ENCODE peak calls at places on chromosomes 2 and 18, in four cellular contexts. One of them, this sample, is unnamed.

GRCh38 chr2:63525905-63526304 is 62.4 kb downstream of the WDPCP start:
- DNase-seq in HL-60: no peak
- DNase-seq in K562: no peak
- DNase-seq in GM12878: no peak
- DNase-seq in this sample: no peak

GRCh38 chr2:39523308-39524044 is 86.4 kb upstream of the MAP4K3 start:
- DNase-seq in GM12878: no peak
- DNase-seq in HL-60: no peak
- DNase-seq in K562: no peak
- DNase-seq in this sample: no peak

GRCh38 chr2:95334916-95335641 is 37.9 kb downstream of the KCNIP3 start:
- DNase-seq in K562: no peak
- DNase-seq in HL-60: no peak
- DNase-seq in GM12878: no peak
- DNase-seq in this sample: no peak

GRCh38 chr2:223589901-223590300 is 12.3 kb downstream of the SCG2 start:
- DNase-seq in K562: no peak
- DNase-seq in GM12878: no peak
- DNase-seq in HL-60: peak
- DNase-seq in this sample: no peak

GRCh38 chr2:96374211-96374951 is 38.8 kb downstream of the NCAPH start:
- DNase-seq in GM12878: no peak
- DNase-seq in HL-60: no peak
- DNase-seq in K562: no peak
- DNase-seq in this sample: no peak

GRCh38 chr2:233940376-233941276 is 23.5 kb downstream of the TRPM8 start:
- DNase-seq in HL-60: no peak
- DNase-seq in GM12878: no peak
- DNase-seq in K562: no peak
- DNase-seq in this sample: no peak

GRCh38 chr2:70923378-70924015 is 12.2 kb upstream of the ATP6V1B1 start:
- DNase-seq in K562: no peak
- DNase-seq in HL-60: no peak
- DNase-seq in GM12878: no peak
- DNase-seq in this sample: no peak

GRCh38 chr2:107525420-107525819 is 301.3 kb upstream of the RGPD4 start:
- DNase-seq in K562: no peak
- DNase-seq in HL-60: no peak
- DNase-seq in GM12878: no peak
- DNase-seq in this sample: no peak

GRCh38 chr18:24118750-24119577 is 19.9 kb upstream of the CABYR start:
- DNase-seq in HL-60: peak
- DNase-seq in K562: peak
- DNase-seq in GM12878: peak
- DNase-seq in this sample: no peak

GRCh38 chr2:239464166-239465016 is 63.6 kb upstream of the HDAC4 start:
- DNase-seq in HL-60: no peak
- DNase-seq in GM12878: no peak
- DNase-seq in K562: no peak
- DNase-seq in this sample: no peak

GRCh38 chr2:127037456-127037855 is 69.5 kb downstream of the BIN1 start:
- DNase-seq in HL-60: no peak
- DNase-seq in GM12878: no peak
- DNase-seq in K562: no peak
- DNase-seq in this sample: no peak

GRCh38 chr2:177204417-177204816 is 8.2 kb upstream of the HNRNPA3 start:
- DNase-seq in K562: no peak
- DNase-seq in GM12878: no peak
- DNase-seq in HL-60: no peak
- DNase-seq in this sample: no peak

GRCh38 chr2:109138449-109138848 is 9.4 kb downstream of the SH3RF3 start:
- DNase-seq in HL-60: no peak
- DNase-seq in GM12878: no peak
- DNase-seq in K562: no peak
- DNase-seq in this sample: no peak

GRCh38 chr2:109242222-109242653 is 113.2 kb downstream of the SH3RF3 start:
- DNase-seq in HL-60: no peak
- DNase-seq in K562: no peak
- DNase-seq in GM12878: no peak
- DNase-seq in this sample: no peak

GRCh38 chr2:120766758-120767351 is 31.2 kb downstream of the GLI2 start:
- DNase-seq in HL-60: no peak
- DNase-seq in K562: no peak
- DNase-seq in GM12878: no peak
- DNase-seq in this sample: no peak

GRCh38 chr2:236088368-236089057 is 79.7 kb downstream of the GBX2 start:
- DNase-seq in GM12878: no peak
- DNase-seq in HL-60: no peak
- DNase-seq in K562: no peak
- DNase-seq in this sample: no peak

GRCh38 chr2:69704446-69704845 is 37.5 kb upstream of the ANXA4 start:
- DNase-seq in K562: no peak
- DNase-seq in GM12878: no peak
- DNase-seq in HL-60: peak
- DNase-seq in this sample: no peak

GRCh38 chr2:161239416-161240109 is 68.7 kb upstream of the PSMD14 start:
- DNase-seq in K562: no peak
- DNase-seq in GM12878: no peak
- DNase-seq in HL-60: no peak
- DNase-seq in this sample: no peak

GRCh38 chr2:19752500-19752899 is 149.3 kb downstream of the TTC32 start:
- DNase-seq in GM12878: no peak
- DNase-seq in HL-60: no peak
- DNase-seq in K562: no peak
- DNase-seq in this sample: no peak

GRCh38 chr2:153287109-153287801 is 191.3 kb downstream of the RPRM start:
- DNase-seq in K562: no peak
- DNase-seq in HL-60: no peak
- DNase-seq in GM12878: no peak
- DNase-seq in this sample: no peak

GRCh38 chr18:61991201-61991600 is 98.4 kb upstream of the RNF152 start:
- DNase-seq in GM12878: no peak
- DNase-seq in K562: no peak
- DNase-seq in HL-60: peak
- DNase-seq in this sample: no peak

GRCh38 chr2:183490930-183491329 is 366.7 kb downstream of the NUP35 start:
- DNase-seq in K562: no peak
- DNase-seq in GM12878: no peak
- DNase-seq in HL-60: no peak
- DNase-seq in this sample: no peak

GRCh38 chr2:226508683-226509082 is 290.9 kb downstream of the IRS1 start:
- DNase-seq in GM12878: no peak
- DNase-seq in HL-60: no peak
- DNase-seq in K562: no peak
- DNase-seq in this sample: no peak

GRCh38 chr2:70934981-70935380 is 719 bp upstream of the ATP6V1B1 start:
- DNase-seq in K562: no peak
- DNase-seq in GM12878: no peak
- DNase-seq in HL-60: no peak
- DNase-seq in this sample: no peak

GRCh38 chr2:137938204-137938603 is 26.1 kb upstream of the HNMT start:
- DNase-seq in HL-60: no peak
- DNase-seq in K562: no peak
- DNase-seq in GM12878: no peak
- DNase-seq in this sample: no peak

GRCh38 chr18:10041180-10041579 is 127.4 kb downstream of the VAPA start:
- DNase-seq in K562: no peak
- DNase-seq in GM12878: no peak
- DNase-seq in HL-60: no peak
- DNase-seq in this sample: no peak

GRCh38 chr2:4073178-4073577 is 369.8 kb downstream of the DCDC2C start:
- DNase-seq in HL-60: no peak
- DNase-seq in GM12878: no peak
- DNase-seq in K562: no peak
- DNase-seq in this sample: no peak

GRCh38 chr2:157840568-157841156 is 35.5 kb downstream of the ACVR1 start:
- DNase-seq in K562: no peak
- DNase-seq in HL-60: no peak
- DNase-seq in GM12878: no peak
- DNase-seq in this sample: no peak

GRCh38 chr2:156430236-156430977 is 5.8 kb upstream of the GPD2 start:
- DNase-seq in K562: no peak
- DNase-seq in HL-60: no peak
- DNase-seq in GM12878: no peak
- DNase-seq in this sample: no peak

GRCh38 chr18:54193786-54194185 is 30.7 kb downstream of the MBD2 start:
- DNase-seq in GM12878: no peak
- DNase-seq in K562: no peak
- DNase-seq in HL-60: no peak
- DNase-seq in this sample: no peak

GRCh38 chr18:66124394-66124793 is 373.6 kb downstream of the CDH7 start:
- DNase-seq in GM12878: no peak
- DNase-seq in K562: no peak
- DNase-seq in HL-60: no peak
- DNase-seq in this sample: no peak

GRCh38 chr18:2326999-2327398 is 244.3 kb downstream of the METTL4 start:
- DNase-seq in HL-60: no peak
- DNase-seq in K562: no peak
- DNase-seq in GM12878: no peak
- DNase-seq in this sample: no peak

GRCh38 chr2:18169787-18170175 is 291.3 kb downstream of the KCNS3 start:
- DNase-seq in K562: no peak
- DNase-seq in GM12878: no peak
- DNase-seq in HL-60: no peak
- DNase-seq in this sample: no peak

GRCh38 chr2:65278450-65279030 is 50.9 kb downstream of the ACTR2 start:
- DNase-seq in GM12878: no peak
- DNase-seq in K562: no peak
- DNase-seq in HL-60: peak
- DNase-seq in this sample: no peak

GRCh38 chr2:88074854-88075292 is 7.2 kb downstream of the SMYD1 start:
- DNase-seq in K562: no peak
- DNase-seq in HL-60: peak
- DNase-seq in GM12878: no peak
- DNase-seq in this sample: no peak

GRCh38 chr2:112877423-112877822 is 33.5 kb upstream of the IL37 start:
- DNase-seq in GM12878: no peak
- DNase-seq in HL-60: no peak
- DNase-seq in K562: no peak
- DNase-seq in this sample: no peak

GRCh38 chr2:188383158-188383557 is 91.5 kb downstream of the GULP1 start:
- DNase-seq in GM12878: no peak
- DNase-seq in HL-60: no peak
- DNase-seq in K562: no peak
- DNase-seq in this sample: no peak

GRCh38 chr2:217954051-217954450 is 48.7 kb downstream of the TNS1 start:
- DNase-seq in K562: no peak
- DNase-seq in HL-60: no peak
- DNase-seq in GM12878: no peak
- DNase-seq in this sample: no peak

DNA sequence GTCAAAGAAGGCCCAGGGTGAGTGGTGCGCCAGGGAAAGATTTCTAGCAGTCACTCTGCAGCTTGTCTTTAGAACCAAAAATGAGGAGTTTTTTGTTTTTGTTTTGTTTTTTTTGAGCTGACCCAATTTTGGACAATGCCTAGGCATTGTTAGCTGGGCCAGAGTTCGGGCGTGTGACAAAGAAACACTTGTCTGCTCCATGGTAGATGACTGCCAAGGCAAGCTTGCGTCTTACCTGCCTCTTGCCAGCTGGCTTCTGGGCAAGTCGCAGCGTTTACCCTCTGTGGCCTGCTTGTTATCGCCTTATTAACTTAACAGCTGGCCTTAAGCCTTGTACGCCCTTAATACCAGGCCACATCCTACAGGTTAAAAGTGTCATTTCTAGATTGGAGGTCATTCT is 114.3 kb downstream of the GALNT1 start:
- DNase-seq in K562: no peak
- DNase-seq in HL-60: no peak
- DNase-seq in GM12878: no peak
- DNase-seq in this sample: no peak
- TF ChIP-seq SPI1 in K562: no peak
- TF ChIP-seq SPI1 in HL-60: no peak
- TF ChIP-seq SPI1 in GM12878: no peak
- TF ChIP-seq SPI1 in this sample: no peak

GRCh38 chr18:56641714-56642331 is 3.4 kb upstream of the TXNL1 start:
- DNase-seq in HL-60: no peak
- DNase-seq in GM12878: no peak
- DNase-seq in K562: no peak
- DNase-seq in this sample: no peak
- TF ChIP-seq SPI1 in HL-60: no peak
- TF ChIP-seq SPI1 in GM12878: no peak
- TF ChIP-seq SPI1 in K562: no peak
- TF ChIP-seq SPI1 in this sample: no peak

GRCh38 chr18:23114171-23114881 is 21.0 kb upstream of the CABLES1 start:
- DNase-seq in GM12878: no peak
- DNase-seq in HL-60: no peak
- DNase-seq in K562: no peak
- DNase-seq in this sample: no peak
- TF ChIP-seq SPI1 in GM12878: no peak
- TF ChIP-seq SPI1 in HL-60: no peak
- TF ChIP-seq SPI1 in K562: no peak
- TF ChIP-seq SPI1 in this sample: no peak

GRCh38 chr2:207625014-207625755 is at the start of gene METTL21A:
- DNase-seq in K562: peak
- DNase-seq in HL-60: peak
- DNase-seq in GM12878: peak
- DNase-seq in this sample: peak
- TF ChIP-seq SPI1 in K562: no peak
- TF ChIP-seq SPI1 in HL-60: no peak
- TF ChIP-seq SPI1 in GM12878: no peak
- TF ChIP-seq SPI1 in this sample: no peak

This sample was measured in GM12891.